ENCODE peak calls at places on chromosomes 5 and 9, in seven cellular contexts. A is IMR-90; Z is testis; I is fibroblast of pulmonary artery; C is adrenal gland; W is CD4-positive, alpha-beta memory T cell; X is lower lobe of right lung. S is an unnamed sample.

GRCh38 chr5:2486373-2486772 is 265.1 kb downstream of the IRX2 start:
- DNase-seq in A (no peak), Z (no peak), I (no peak), C (no peak), W (no peak), X (no peak), S (no peak)

GRCh38 chr5:93192107-93192506 is 388.9 kb downstream of the NR2F1-AS1 start:
- DNase-seq in A (peak), Z (no peak), I (peak), C (no peak), W (no peak), X (no peak), S (no peak)

GRCh38 chr5:125209650-125210049 is 463.2 kb upstream of the ZNF608 start:
- DNase-seq in A (no peak), Z (no peak), I (no peak), C (peak), W (no peak), X (no peak), S (no peak)

GRCh38 chr9:4038182-4038723 is 261.6 kb downstream of the GLIS3 start:
- DNase-seq in A (peak), Z (no peak), I (peak), C (no peak), W (no peak), X (no peak), S (no peak)

GRCh38 chr5:129382921-129383672 is 77.0 kb upstream of the ADAMTS19 start:
- DNase-seq in A (peak), Z (no peak), I (peak), C (no peak), W (no peak), X (no peak), S (no peak)

GRCh38 chr9:92151691-92152393 is 36.6 kb upstream of the SPTLC1 start:
- DNase-seq in A (peak), Z (peak), I (peak), C (peak), W (no peak), X (no peak), S (no peak)

GRCh38 chr9:96818535-96818934 is 35.8 kb downstream of the ZNF782 start:
- DNase-seq in A (no peak), Z (no peak), I (peak), C (no peak), W (no peak), X (no peak), S (no peak)

GRCh38 chr5:180648658-180649296 is 623 bp downstream of the FLT4 start:
- DNase-seq in A (no peak), Z (no peak), I (no peak), C (no peak), W (no peak), X (no peak), S (no peak)

GRCh38 chr9:138096192-138096845 is 218.7 kb downstream of the CACNA1B start:
- DNase-seq in A (no peak), Z (peak), I (no peak), C (peak), W (no peak), X (peak), S (no peak)

GRCh38 chr9:17018540-17019196 is 116.2 kb upstream of the CNTLN start:
- DNase-seq in A (peak), Z (no peak), I (no peak), C (no peak), W (no peak), X (no peak), S (no peak)

GRCh38 chr5:181234455-181235306 is 9.0 kb downstream of the RACK1 start:
- DNase-seq in A (no peak), Z (no peak), I (no peak), C (no peak), W (no peak), X (no peak), S (no peak)

GRCh38 chr5:126490167-126490937 is 67.1 kb downstream of the GRAMD2B start:
- DNase-seq in A (no peak), Z (peak), I (no peak), C (no peak), W (no peak), X (no peak), S (no peak)

GRCh38 chr5:329106-329757 is 7.7 kb downstream of the AHRR start:
- DNase-seq in A (peak), Z (no peak), I (no peak), C (no peak), W (no peak), X (no peak), S (no peak)

GRCh38 chr9:135262248-135262647 is 174.8 kb downstream of the OLFM1 start:
- DNase-seq in A (no peak), Z (no peak), I (no peak), C (no peak), W (no peak), X (no peak), S (no peak)

GRCh38 chr5:133611357-133612020 is 852 bp downstream of the FSTL4 start:
- DNase-seq in A (no peak), Z (peak), I (no peak), C (no peak), W (no peak), X (no peak), S (no peak)

GRCh38 chr5:133610489-133611356 is 1.6 kb downstream of the FSTL4 start:
- DNase-seq in A (no peak), Z (peak), I (peak), C (peak), W (no peak), X (peak), S (no peak)

GRCh38 chr5:133613184-133613583 is 843 bp upstream of the FSTL4 start:
- DNase-seq in A (no peak), Z (no peak), I (no peak), C (no peak), W (no peak), X (no peak), S (no peak)

GRCh38 chr5:133613743-133614142 is 1.4 kb upstream of the FSTL4 start:
- DNase-seq in A (no peak), Z (no peak), I (no peak), C (peak), W (no peak), X (no peak), S (no peak)

GRCh38 chr5:133612021-133612860 is at the start of gene FSTL4:
- DNase-seq in A (no peak), Z (peak), I (no peak), C (no peak), W (no peak), X (peak), S (no peak)
- H3K4me3 ChIP-seq in A (no peak), Z (peak), I (no peak), C (no peak), W (peak), X (peak), S (no peak)

GRCh38 chr9:120490888-120491595 is 88.9 kb downstream of the CDK5RAP2 start:
- DNase-seq in A (no peak), Z (no peak), I (no peak), C (no peak), W (no peak), X (no peak), S (no peak)
- H3K4me3 ChIP-seq in A (no peak), Z (no peak), I (no peak), C (no peak), W (no peak), X (peak), S (no peak)

GRCh38 chr9:126222363-126222834 is 104.2 kb upstream of the MVB12B start:
- DNase-seq in A (no peak), Z (no peak), I (no peak), C (no peak), W (no peak), X (no peak), S (no peak)
- H3K4me3 ChIP-seq in A (no peak), Z (no peak), I (no peak), C (no peak), W (no peak), X (no peak), S (no peak)

GRCh38 chr5:178285399-178286225 is 53.0 kb upstream of the PHYKPL start:
- DNase-seq in A (no peak), Z (no peak), I (no peak), C (no peak), W (no peak), X (peak), S (no peak)
- H3K4me3 ChIP-seq in A (no peak), Z (no peak), I (no peak), C (no peak), W (no peak), X (no peak), S (no peak)

GRCh38 chr5:169804861-169805260 is 167.8 kb downstream of the DOCK2 start:
- DNase-seq in A (peak), Z (no peak), I (peak), C (no peak), W (no peak), X (no peak), S (no peak)
- H3K4me3 ChIP-seq in A (no peak), Z (no peak), I (no peak), C (no peak), W (no peak), X (no peak), S (no peak)

S was measured in Jurkat, Clone E6-1.